ENCODE peak calls at places on chromosomes 5 and 9, in five cellular contexts. N, W, U, A and Y are unnamed samples.

GRCh38 chr9:764105-764524 is 77.4 kb upstream of the DMRT1 start:
- DNase-seq in N (peak; percentile 26), W (peak; percentile 76), U (peak; percentile 58), A (peak; percentile 65), Y (peak; percentile 61)

GRCh38 chr9:38246833-38247232 is 145.7 kb upstream of the ALDH1B1 start:
- DNase-seq in N (no peak), W (no peak), U (no peak), A (no peak), Y (no peak)

GRCh38 chr9:95462419-95463121 is 54.2 kb downstream of the PTCH1 start:
- DNase-seq in N (peak; percentile 84), W (peak; percentile 52), U (peak; percentile 73), A (peak; percentile 65), Y (peak; percentile 91)

GRCh38 chr9:112555844-112556482 is 69.3 kb downstream of the KIAA1958 start:
- DNase-seq in N (no peak), W (peak; percentile 50), U (no peak), A (no peak), Y (no peak)

GRCh38 chr9:83106272-83106671 is 43.3 kb upstream of the RASEF start:
- DNase-seq in N (no peak), W (no peak), U (no peak), A (no peak), Y (no peak)

GRCh38 chr9:123725389-123725788 is 204.5 kb downstream of the DENND1A start:
- DNase-seq in N (peak; percentile 17), W (no peak), U (no peak), A (no peak), Y (no peak)

GRCh38 chr9:76876098-76876497 is 29.8 kb downstream of the PRUNE2 start:
- DNase-seq in N (no peak), W (peak; percentile 15), U (no peak), A (no peak), Y (no peak)

GRCh38 chr9:137434498-137435380 is 6.4 kb downstream of the ENTPD8 start:
- DNase-seq in N (no peak), W (no peak), U (no peak), A (no peak), Y (no peak)

GRCh38 chr9:104993291-104993963 is 65.5 kb upstream of the ABCA1 start:
- DNase-seq in N (peak; percentile 90), W (no peak), U (peak; percentile 71), A (no peak), Y (no peak)

GRCh38 chr5:132300572-132301340 is 6.6 kb downstream of the SLC22A4 start:
- DNase-seq in N (no peak), W (no peak), U (no peak), A (peak; percentile 51), Y (no peak)

GRCh38 chr5:124630767-124631704 is 115.4 kb downstream of the ZNF608 start:
- DNase-seq in N (no peak), W (peak; percentile 51), U (no peak), A (no peak), Y (peak; percentile 33)

GRCh38 chr9:132756214-132756799 is 86.0 kb downstream of the GTF3C4 start:
- DNase-seq in N (no peak), W (no peak), U (no peak), A (no peak), Y (no peak)

GRCh38 chr9:116008278-116008677 is 145.3 kb upstream of the PAPPA start:
- DNase-seq in N (peak; percentile 53), W (peak; percentile 37), U (no peak), A (no peak), Y (no peak)

GRCh38 chr9:92986175-92987110 is 39.1 kb downstream of the FGD3 start:
- DNase-seq in N (no peak), W (no peak), U (no peak), A (no peak), Y (peak; percentile 18)

GRCh38 chr5:93054424-93055165 is 526.4 kb downstream of the NR2F1-AS1 start:
- DNase-seq in N (no peak), W (peak; percentile 40), U (no peak), A (no peak), Y (no peak)

GRCh38 chr9:87535817-87536539 is 38.3 kb downstream of the DAPK1 start:
- DNase-seq in N (no peak), W (no peak), U (no peak), A (no peak), Y (peak; percentile 66)

GRCh38 chr9:73042155-73042554 is 89.3 kb upstream of the ALDH1A1 start:
- DNase-seq in N (peak; percentile 20), W (peak; percentile 17), U (no peak), A (no peak), Y (no peak)

GRCh38 chr9:35051069-35051967 is 21.1 kb downstream of the VCP start:
- DNase-seq in N (no peak), W (peak; percentile 64), U (peak; percentile 75), A (peak; percentile 23), Y (peak; percentile 63)

GRCh38 chr9:125897481-125897880 is 150.3 kb downstream of the PBX3 start:
- DNase-seq in N (no peak), W (no peak), U (no peak), A (no peak), Y (no peak)

GRCh38 chr9:127967151-127967809 is 13.5 kb downstream of the EEIG1 start:
- DNase-seq in N (no peak), W (no peak), U (no peak), A (no peak), Y (no peak)

DNA sequence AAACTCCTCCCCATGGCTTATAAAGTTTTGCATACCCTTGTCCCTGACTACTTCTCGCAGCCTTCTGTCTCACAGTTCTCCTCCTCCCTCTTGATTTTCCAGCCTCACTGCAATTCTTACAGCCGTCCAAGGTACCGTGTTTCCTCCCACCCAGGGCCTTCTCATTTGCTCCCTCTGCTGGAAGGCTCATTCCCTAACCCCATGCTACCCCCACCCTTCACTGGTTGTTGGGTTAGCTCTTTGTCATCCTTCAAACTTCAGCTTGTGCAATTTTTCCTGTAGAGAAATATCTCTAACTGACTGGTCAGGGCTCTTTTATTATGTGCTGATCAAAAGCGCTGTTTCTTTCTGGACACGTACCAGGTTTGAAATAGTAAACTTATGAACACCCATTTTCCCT is 329.2 kb downstream of the EBF1 start:
- DNase-seq in N (no peak), W (peak; percentile 23), U (peak; percentile 20), A (no peak), Y (no peak)
- TF ChIP-seq CTCF in N (peak; percentile 14), W (peak; percentile 29), U (peak; percentile 25), A (no peak), Y (no peak)

GRCh38 chr9:6735422-6735821 is 22.4 kb upstream of the KDM4C start:
- DNase-seq in N (no peak), W (no peak), U (no peak), A (no peak), Y (no peak)

GRCh38 chr9:6733831-6734230 is 23.9 kb upstream of the KDM4C start:
- DNase-seq in N (no peak), W (no peak), U (no peak), A (no peak), Y (no peak)

GRCh38 chr9:6733243-6733642 is 24.5 kb upstream of the KDM4C start:
- DNase-seq in N (no peak), W (no peak), U (no peak), A (no peak), Y (no peak)

DNA sequence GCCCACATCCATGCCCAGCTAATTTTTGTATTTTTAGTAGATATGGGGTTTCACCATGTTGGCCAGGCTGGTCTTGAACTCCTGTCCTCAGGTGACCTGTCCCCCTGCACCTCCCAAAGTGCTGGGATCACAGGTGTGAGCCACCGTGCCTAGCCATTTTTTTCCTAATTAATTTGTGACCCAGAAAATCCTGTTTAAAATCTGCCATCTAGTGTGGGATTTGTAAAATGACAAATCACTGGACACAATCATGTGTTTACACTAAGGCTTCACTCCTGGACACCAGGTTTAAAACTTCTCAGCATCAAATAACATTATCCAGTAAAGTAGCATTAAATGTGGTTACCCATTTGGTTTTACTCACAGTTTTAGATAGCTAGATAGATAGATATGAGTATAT is 18.6 kb upstream of the KDM4C start:
- DNase-seq in N (no peak), W (peak; percentile 41), U (no peak), A (no peak), Y (no peak)
- TF ChIP-seq CTCF in N (peak; percentile 24), W (peak; percentile 35), U (peak; percentile 27), A (no peak), Y (peak; percentile 18)

DNA sequence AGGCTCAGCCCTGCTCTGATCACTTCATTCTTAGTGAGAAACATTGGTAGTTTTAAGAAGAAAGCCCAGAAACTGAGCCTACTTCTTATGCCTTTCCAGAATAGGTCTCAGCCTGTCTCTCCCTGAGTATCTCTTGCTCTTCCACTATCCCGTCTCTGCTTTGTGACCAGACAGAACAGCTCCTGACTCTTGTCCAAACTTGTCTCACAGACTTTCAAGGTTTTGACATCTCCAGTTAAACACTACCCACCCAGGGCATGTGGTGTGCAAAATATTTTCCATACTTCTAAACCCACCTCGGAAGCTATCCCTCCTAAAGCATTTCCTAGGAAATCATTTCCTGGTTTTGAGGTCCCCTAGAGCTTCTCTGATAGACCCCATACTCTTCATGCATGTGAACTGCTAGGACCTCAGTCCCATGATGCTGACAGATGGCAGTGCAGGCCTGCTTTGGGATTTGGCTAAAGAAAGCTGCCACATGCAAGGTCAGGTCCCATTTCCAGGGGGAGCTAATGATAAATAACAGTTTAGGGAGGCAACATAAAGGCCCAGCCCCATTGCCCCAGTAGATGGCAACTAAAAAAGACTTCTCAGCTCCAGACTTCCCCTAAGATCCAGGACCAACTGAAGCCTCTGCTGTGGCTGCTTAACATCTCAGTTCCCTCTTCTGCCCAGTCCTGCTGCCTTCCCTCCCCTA is 211.5 kb downstream of the MED10 start:
- DNase-seq in N (no peak), W (peak; percentile 75), U (no peak), A (no peak), Y (no peak)
- TF ChIP-seq CTCF in N (no peak), W (no peak), U (no peak), A (no peak), Y (peak; percentile 37)

GRCh38 chr9:89317282-89317681 is 1.0 kb upstream of the SECISBP2 start:
- DNase-seq in N (no peak), W (no peak), U (no peak), A (no peak), Y (no peak)

GRCh38 chr9:89318123-89319014 is at the start of gene SECISBP2:
- DNase-seq in N (peak; percentile 94), W (peak; percentile 96), U (peak; percentile 96), A (peak; percentile 95), Y (peak; percentile 90)

GRCh38 chr9:89323257-89323841 is 5.0 kb downstream of the SECISBP2 start:
- DNase-seq in N (no peak), W (no peak), U (no peak), A (no peak), Y (no peak)

GRCh38 chr9:89315482-89315881 is 2.8 kb upstream of the SECISBP2 start:
- DNase-seq in N (no peak), W (no peak), U (no peak), A (no peak), Y (no peak)

DNA sequence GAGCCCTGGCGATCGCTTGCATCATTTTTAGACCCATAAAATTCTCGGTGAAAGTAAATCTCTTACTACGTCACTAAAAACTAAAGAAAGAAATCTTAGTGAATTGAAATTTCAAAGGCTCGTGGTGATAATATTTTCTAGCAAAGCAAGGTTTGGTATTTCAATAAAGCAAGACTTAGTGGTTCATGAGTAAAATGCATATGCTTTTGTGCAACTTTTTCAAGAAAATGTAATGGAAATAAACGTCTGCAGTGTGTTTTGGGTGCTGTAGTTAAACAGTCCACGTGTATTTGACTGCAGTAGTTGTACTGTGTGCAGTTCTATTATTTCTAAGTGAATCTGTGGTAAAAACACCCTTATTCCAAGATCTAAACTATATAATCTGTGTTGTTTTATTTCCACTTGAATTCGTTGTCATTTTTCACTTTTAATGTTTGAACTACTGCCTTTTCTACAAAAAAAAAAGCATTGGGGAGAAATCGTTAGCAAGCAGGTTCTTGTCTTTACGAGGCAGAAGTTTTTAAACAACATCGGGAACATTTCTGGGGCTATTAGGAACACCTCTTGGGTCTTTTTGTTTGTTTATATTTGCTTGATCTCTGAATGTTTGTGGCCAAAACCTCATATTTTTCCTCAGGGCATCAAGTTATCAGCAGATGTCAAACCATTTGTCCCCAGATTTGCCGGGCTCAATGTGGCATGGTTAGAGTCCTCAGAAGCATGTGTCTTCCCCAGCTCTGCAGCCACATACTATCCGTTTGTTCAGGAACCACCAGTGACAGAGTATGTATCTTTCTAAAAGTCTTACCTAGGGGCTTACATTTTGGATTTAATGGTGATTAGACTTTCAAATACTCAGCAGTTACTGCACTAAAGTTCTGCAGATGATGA is 960 bp downstream of the SECISBP2 start:
- DNase-seq in N (no peak), W (no peak), U (no peak), A (no peak), Y (no peak)
- TF ChIP-seq CTCF in N (no peak), W (no peak), U (no peak), A (no peak), Y (no peak)